ENCODE peak calls at places on chromosomes 2 and 18, in four cellular contexts. One of them, this sample, is unnamed. For H3K4me1, the result is how much of the 10 kb centered on the place peaks cover.

GRCh38 chr18:9008709-9009635 is 93.5 kb upstream of the NDUFV2 start:
- DNase-seq in body of pancreas: no peak
- DNase-seq in SJSA1: no peak
- DNase-seq in heart right ventricle: no peak
- DNase-seq in this sample: no peak

GRCh38 chr2:68429311-68429826 is 37.7 kb downstream of the FBXO48 start:
- DNase-seq in body of pancreas: no peak
- DNase-seq in SJSA1: no peak
- DNase-seq in heart right ventricle: no peak
- DNase-seq in this sample: no peak

GRCh38 chr2:152405206-152406118 is 70.5 kb downstream of the FMNL2 start:
- DNase-seq in body of pancreas: peak
- DNase-seq in SJSA1: peak
- DNase-seq in heart right ventricle: no peak
- DNase-seq in this sample: no peak

GRCh38 chr2:3480352-3481010 is 38.9 kb downstream of the ADI1 start:
- DNase-seq in body of pancreas: peak
- DNase-seq in SJSA1: no peak
- DNase-seq in heart right ventricle: no peak
- DNase-seq in this sample: peak

GRCh38 chr2:16281451-16282330 is 341.3 kb downstream of the MYCN start:
- DNase-seq in body of pancreas: peak
- DNase-seq in SJSA1: no peak
- DNase-seq in heart right ventricle: no peak
- DNase-seq in this sample: no peak

GRCh38 chr2:233836359-233836758 is 18.0 kb downstream of the HJURP start:
- DNase-seq in body of pancreas: no peak
- DNase-seq in SJSA1: no peak
- DNase-seq in heart right ventricle: no peak
- DNase-seq in this sample: no peak

GRCh38 chr18:28048612-28049011 is 128.3 kb downstream of the CDH2 start:
- DNase-seq in body of pancreas: no peak
- DNase-seq in SJSA1: no peak
- DNase-seq in heart right ventricle: no peak
- DNase-seq in this sample: no peak

GRCh38 chr2:102334471-102334870 is 21.1 kb upstream of the IL18R1 start:
- DNase-seq in body of pancreas: no peak
- DNase-seq in SJSA1: no peak
- DNase-seq in heart right ventricle: no peak
- DNase-seq in this sample: no peak

GRCh38 chr2:54957321-54957999 is 92.8 kb downstream of the RTN4 start:
- DNase-seq in body of pancreas: no peak
- DNase-seq in SJSA1: no peak
- DNase-seq in heart right ventricle: no peak
- DNase-seq in this sample: no peak

GRCh38 chr18:68060871-68061270 is 544.4 kb upstream of the DSEL start:
- DNase-seq in body of pancreas: no peak
- DNase-seq in SJSA1: no peak
- DNase-seq in heart right ventricle: no peak
- DNase-seq in this sample: no peak

GRCh38 chr2:63053235-63053888 is 2.7 kb downstream of the OTX1 start:
- DNase-seq in body of pancreas: no peak
- DNase-seq in SJSA1: no peak
- DNase-seq in heart right ventricle: no peak
- DNase-seq in this sample: no peak

GRCh38 chr18:74682998-74683311 is 85.3 kb downstream of the ZNF407 start:
- DNase-seq in body of pancreas: no peak
- DNase-seq in SJSA1: peak
- DNase-seq in heart right ventricle: no peak
- DNase-seq in this sample: no peak

GRCh38 chr2:144509001-144509545 is 10.8 kb downstream of the ZEB2 start:
- DNase-seq in body of pancreas: no peak
- DNase-seq in SJSA1: peak
- DNase-seq in heart right ventricle: no peak
- DNase-seq in this sample: no peak
- H3K4me1 ChIP-seq in body of pancreas: under half
- H3K4me1 ChIP-seq in SJSA1: half or more
- H3K4me1 ChIP-seq in heart right ventricle: under half
- H3K4me1 ChIP-seq in this sample: under half

GRCh38 chr2:172582656-172583055 is 26.8 kb downstream of the PDK1 start:
- DNase-seq in body of pancreas: no peak
- DNase-seq in SJSA1: no peak
- DNase-seq in heart right ventricle: no peak
- DNase-seq in this sample: no peak
- H3K4me1 ChIP-seq in body of pancreas: under half
- H3K4me1 ChIP-seq in SJSA1: under half
- H3K4me1 ChIP-seq in heart right ventricle: under half
- H3K4me1 ChIP-seq in this sample: under half

GRCh38 chr2:177518754-177519153 is 126.2 kb downstream of the AGPS start:
- DNase-seq in body of pancreas: no peak
- DNase-seq in SJSA1: no peak
- DNase-seq in heart right ventricle: no peak
- DNase-seq in this sample: no peak
- H3K4me1 ChIP-seq in body of pancreas: under half
- H3K4me1 ChIP-seq in SJSA1: under half
- H3K4me1 ChIP-seq in heart right ventricle: under half
- H3K4me1 ChIP-seq in this sample: under half

DNA sequence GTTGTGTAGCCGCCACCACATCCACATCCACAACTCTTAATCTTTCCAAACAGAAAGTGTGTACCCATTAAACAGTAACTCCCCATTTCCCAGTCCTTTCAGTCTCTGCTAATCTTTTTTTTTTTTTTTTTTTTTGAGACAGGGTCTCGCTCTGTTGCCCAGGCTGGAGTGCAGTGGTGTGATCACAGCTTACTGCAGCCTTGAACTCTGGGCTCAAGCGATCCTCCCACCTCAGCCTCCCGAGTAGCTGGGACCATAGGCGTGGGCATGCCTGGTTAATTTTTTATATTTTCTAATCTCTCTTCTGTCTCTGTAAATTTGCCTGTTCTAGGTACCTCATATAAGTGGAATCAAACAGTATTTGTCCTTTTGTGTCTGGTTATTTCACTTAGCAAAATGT is 3.6 kb downstream of the EIF2AK2 start:
- DNase-seq in body of pancreas: no peak
- DNase-seq in SJSA1: no peak
- DNase-seq in heart right ventricle: no peak
- DNase-seq in this sample: no peak
- H3K4me1 ChIP-seq in body of pancreas: under half
- H3K4me1 ChIP-seq in SJSA1: under half
- H3K4me1 ChIP-seq in heart right ventricle: under half
- H3K4me1 ChIP-seq in this sample: under half

DNA sequence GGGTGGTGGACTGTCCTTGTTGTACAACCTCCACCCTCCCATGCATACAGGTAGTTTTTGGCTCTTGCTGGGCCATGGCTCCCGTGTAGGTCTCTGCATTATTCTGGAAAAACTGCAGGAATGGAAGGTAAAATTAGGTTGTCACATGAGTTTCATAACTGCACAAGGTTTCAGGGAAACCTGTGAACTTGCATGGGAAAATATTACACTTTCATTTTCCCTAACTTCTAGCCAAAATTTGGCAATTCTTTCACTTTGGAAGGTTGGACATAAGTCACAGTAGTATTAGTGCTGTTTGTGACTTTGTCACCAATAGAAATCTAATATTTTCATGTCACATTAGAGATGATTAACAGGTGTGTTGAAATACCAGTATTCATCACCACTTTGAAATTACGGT is 118.1 kb upstream of the MGAT5 start:
- DNase-seq in body of pancreas: no peak
- DNase-seq in SJSA1: no peak
- DNase-seq in heart right ventricle: no peak
- DNase-seq in this sample: no peak
- H3K4me1 ChIP-seq in body of pancreas: half or more
- H3K4me1 ChIP-seq in SJSA1: under half
- H3K4me1 ChIP-seq in heart right ventricle: half or more
- H3K4me1 ChIP-seq in this sample: under half

GRCh38 chr2:8482432-8482831 is 199.4 kb upstream of the ID2 start:
- DNase-seq in body of pancreas: no peak
- DNase-seq in SJSA1: no peak
- DNase-seq in heart right ventricle: no peak
- DNase-seq in this sample: peak

GRCh38 chr2:8479298-8479697 is 202.6 kb upstream of the ID2 start:
- DNase-seq in body of pancreas: no peak
- DNase-seq in SJSA1: no peak
- DNase-seq in heart right ventricle: peak
- DNase-seq in this sample: no peak

GRCh38 chr2:8481463-8482009 is 200.3 kb upstream of the ID2 start:
- DNase-seq in body of pancreas: no peak
- DNase-seq in SJSA1: no peak
- DNase-seq in heart right ventricle: no peak
- DNase-seq in this sample: peak

GRCh38 chr2:8478133-8478793 is 203.6 kb upstream of the ID2 start:
- DNase-seq in body of pancreas: no peak
- DNase-seq in SJSA1: no peak
- DNase-seq in heart right ventricle: no peak
- DNase-seq in this sample: peak

DNA sequence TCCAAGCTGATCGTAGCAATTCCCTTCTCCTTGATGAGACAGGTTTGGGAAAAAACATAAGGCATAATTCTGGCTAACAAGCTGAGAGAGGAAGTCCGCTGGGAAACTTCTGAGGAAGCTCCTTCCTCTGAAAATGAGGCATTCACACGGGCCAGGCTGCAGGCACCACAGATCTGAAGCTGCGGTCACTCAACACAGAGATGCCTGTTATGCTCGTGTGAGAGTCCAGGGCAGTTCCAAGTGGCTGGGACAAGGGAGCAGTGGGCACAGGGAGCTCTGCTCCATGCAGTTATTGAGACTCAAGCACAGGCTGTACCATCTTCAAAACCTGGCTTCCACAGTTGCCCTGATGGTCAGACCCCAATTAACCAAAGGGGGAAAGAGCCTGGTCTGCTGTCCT is 200.9 kb upstream of the ID2 start:
- DNase-seq in body of pancreas: no peak
- DNase-seq in SJSA1: no peak
- DNase-seq in heart right ventricle: no peak
- DNase-seq in this sample: no peak
- H3K4me1 ChIP-seq in body of pancreas: under half
- H3K4me1 ChIP-seq in SJSA1: under half
- H3K4me1 ChIP-seq in heart right ventricle: under half
- H3K4me1 ChIP-seq in this sample: under half

DNA sequence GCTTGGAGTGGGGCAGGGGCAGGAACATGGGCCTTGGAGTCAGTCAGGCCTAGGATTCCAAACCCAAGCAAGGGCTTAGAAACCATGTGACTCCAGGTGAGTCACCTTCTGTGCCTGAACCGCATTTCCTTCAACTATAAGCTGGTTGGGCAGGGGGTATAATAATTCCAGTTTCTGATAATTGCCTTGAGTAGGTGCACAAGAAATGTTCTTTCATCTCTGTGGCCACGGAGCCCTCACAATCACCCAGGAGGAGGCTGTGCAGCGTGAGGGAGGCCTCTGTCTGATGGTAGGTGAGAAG is 112.1 kb upstream of the HAAO start:
- DNase-seq in body of pancreas: no peak
- DNase-seq in SJSA1: no peak
- DNase-seq in heart right ventricle: no peak
- DNase-seq in this sample: no peak
- H3K4me1 ChIP-seq in body of pancreas: under half
- H3K4me1 ChIP-seq in SJSA1: half or more
- H3K4me1 ChIP-seq in heart right ventricle: half or more
- H3K4me1 ChIP-seq in this sample: under half

DNA sequence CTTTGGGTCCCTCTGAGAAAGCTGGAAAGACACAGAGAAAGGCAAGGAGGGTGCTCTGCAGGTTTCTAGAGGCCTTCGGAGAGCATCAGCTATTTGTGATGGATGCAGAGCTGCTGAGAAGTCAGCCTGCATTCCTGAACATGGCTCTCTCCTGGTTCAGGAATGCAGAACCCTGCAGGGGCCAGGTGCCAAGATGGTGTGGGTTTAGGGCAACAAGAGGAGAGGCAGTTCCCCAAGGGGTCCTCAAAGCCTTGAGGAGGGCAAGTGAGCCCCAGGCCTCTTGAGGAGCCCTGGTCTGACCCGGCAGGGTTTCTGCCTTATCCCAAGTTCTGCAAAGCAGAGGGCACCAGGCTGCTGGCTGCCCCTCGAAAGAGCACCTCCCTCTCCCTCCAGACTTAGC is 93.3 kb downstream of the HS1BP3 start:
- DNase-seq in body of pancreas: no peak
- DNase-seq in SJSA1: no peak
- DNase-seq in heart right ventricle: no peak
- DNase-seq in this sample: no peak
- H3K4me1 ChIP-seq in body of pancreas: under half
- H3K4me1 ChIP-seq in SJSA1: under half
- H3K4me1 ChIP-seq in heart right ventricle: under half
- H3K4me1 ChIP-seq in this sample: under half